ENCODE peak calls at places on chromosomes 13 and 19, in five cellular contexts. One of them, this sample, is unnamed.

GRCh38 chr19:8302734-8303133 is 5.4 kb downstream of the CD320 start:
- DNase-seq in IMR-90: no peak
- DNase-seq in GM23248: no peak
- DNase-seq in fibroblast of lung: no peak
- DNase-seq in SK-N-SH: no peak
- DNase-seq in this sample: no peak

GRCh38 chr13:73428137-73428536 is 369.3 kb downstream of the KLF5 start:
- DNase-seq in IMR-90: peak; percentile 76
- DNase-seq in GM23248: peak; percentile 52
- DNase-seq in fibroblast of lung: peak; percentile 53
- DNase-seq in SK-N-SH: no peak
- DNase-seq in this sample: no peak

GRCh38 chr19:55257461-55258411 is 1.1 kb downstream of the PPP6R1 start:
- DNase-seq in IMR-90: peak; percentile 32
- DNase-seq in GM23248: peak; percentile 61
- DNase-seq in fibroblast of lung: no peak
- DNase-seq in SK-N-SH: peak; percentile 55
- DNase-seq in this sample: peak; percentile 41

GRCh38 chr19:29259867-29260281 is 46.9 kb upstream of the UQCRFS1 start:
- DNase-seq in IMR-90: no peak
- DNase-seq in GM23248: no peak
- DNase-seq in fibroblast of lung: no peak
- DNase-seq in SK-N-SH: no peak
- DNase-seq in this sample: no peak

GRCh38 chr19:14516048-14516534 is 2.1 kb downstream of the DNAJB1 start:
- DNase-seq in IMR-90: no peak
- DNase-seq in GM23248: no peak
- DNase-seq in fibroblast of lung: no peak
- DNase-seq in SK-N-SH: no peak
- DNase-seq in this sample: peak; percentile 64

GRCh38 chr19:33470040-33470330 is 51.6 kb downstream of the PEPD start:
- DNase-seq in IMR-90: no peak
- DNase-seq in GM23248: no peak
- DNase-seq in fibroblast of lung: no peak
- DNase-seq in SK-N-SH: no peak
- DNase-seq in this sample: no peak

GRCh38 chr13:24308068-24308445 is 1.3 kb upstream of the C1QTNF9 start:
- DNase-seq in IMR-90: no peak
- DNase-seq in GM23248: no peak
- DNase-seq in fibroblast of lung: no peak
- DNase-seq in SK-N-SH: no peak
- DNase-seq in this sample: no peak

GRCh38 chr19:3098141-3098514 is 4.0 kb downstream of the GNA11 start:
- DNase-seq in IMR-90: no peak
- DNase-seq in GM23248: no peak
- DNase-seq in fibroblast of lung: no peak
- DNase-seq in SK-N-SH: no peak
- DNase-seq in this sample: peak; percentile 57

GRCh38 chr19:2283835-2284507 is 2.0 kb upstream of the PEAK3 start:
- DNase-seq in IMR-90: no peak
- DNase-seq in GM23248: no peak
- DNase-seq in fibroblast of lung: no peak
- DNase-seq in SK-N-SH: no peak
- DNase-seq in this sample: no peak

GRCh38 chr13:27170521-27171243 is 929 bp downstream of the USP12 start:
- DNase-seq in IMR-90: no peak
- DNase-seq in GM23248: peak; percentile 87
- DNase-seq in fibroblast of lung: no peak
- DNase-seq in SK-N-SH: no peak
- DNase-seq in this sample: peak; percentile 50

GRCh38 chr19:50427997-50428425 is 4.7 kb upstream of the MYBPC2 start:
- DNase-seq in IMR-90: peak; percentile 69
- DNase-seq in GM23248: peak; percentile 73
- DNase-seq in fibroblast of lung: peak; percentile 82
- DNase-seq in SK-N-SH: no peak
- DNase-seq in this sample: peak; percentile 78

GRCh38 chr13:94112731-94113130 is 366.8 kb downstream of the DCT start:
- DNase-seq in IMR-90: no peak
- DNase-seq in GM23248: peak; percentile 10
- DNase-seq in fibroblast of lung: no peak
- DNase-seq in SK-N-SH: no peak
- DNase-seq in this sample: no peak

GRCh38 chr13:113364933-113365371 is 1.0 kb upstream of the GRTP1 start:
- DNase-seq in IMR-90: no peak
- DNase-seq in GM23248: peak; percentile 21
- DNase-seq in fibroblast of lung: no peak
- DNase-seq in SK-N-SH: peak; percentile 57
- DNase-seq in this sample: peak; percentile 27
- H3K9ac ChIP-seq in IMR-90: no peak overlapping the region
- H3K9ac ChIP-seq in GM23248: no peak overlapping the region
- H3K9ac ChIP-seq in fibroblast of lung: no peak overlapping the region
- H3K9ac ChIP-seq in SK-N-SH: peak overlapping the region; percentile 36
- H3K9ac ChIP-seq in this sample: no peak overlapping the region

GRCh38 chr19:13425151-13425550 is 81.1 kb downstream of the CACNA1A start:
- DNase-seq in IMR-90: no peak
- DNase-seq in GM23248: no peak
- DNase-seq in fibroblast of lung: no peak
- DNase-seq in SK-N-SH: no peak
- DNase-seq in this sample: no peak
- H3K9me3 ChIP-seq in IMR-90: peaks cover 8% of the 10 kb centered on the region
- H3K9me3 ChIP-seq in GM23248: no peaks in the 10 kb centered on the region
- H3K9me3 ChIP-seq in fibroblast of lung: no peaks in the 10 kb centered on the region
- H3K9me3 ChIP-seq in SK-N-SH: no peaks in the 10 kb centered on the region
- H3K9me3 ChIP-seq in this sample: no peaks in the 10 kb centered on the region

GRCh38 chr13:46620029-46620428 is 67.1 kb downstream of the LRCH1 start:
- DNase-seq in IMR-90: no peak
- DNase-seq in GM23248: no peak
- DNase-seq in fibroblast of lung: no peak
- DNase-seq in SK-N-SH: no peak
- DNase-seq in this sample: no peak
- H3K4me1 ChIP-seq in IMR-90: peaks cover 24% of the 10 kb centered on the region
- H3K4me1 ChIP-seq in GM23248: peaks cover 21% of the 10 kb centered on the region
- H3K4me1 ChIP-seq in fibroblast of lung: peaks cover 12% of the 10 kb centered on the region
- H3K4me1 ChIP-seq in SK-N-SH: peaks cover 57% of the 10 kb centered on the region
- H3K4me1 ChIP-seq in this sample: peaks cover 10% of the 10 kb centered on the region

GRCh38 chr13:79990048-79990447 is 350.9 kb downstream of the SPRY2 start:
- DNase-seq in IMR-90: peak; percentile 35
- DNase-seq in GM23248: peak; percentile 71
- DNase-seq in fibroblast of lung: no peak
- DNase-seq in SK-N-SH: no peak
- DNase-seq in this sample: no peak

GRCh38 chr13:79987323-79987722 is 353.6 kb downstream of the SPRY2 start:
- DNase-seq in IMR-90: peak; percentile 22
- DNase-seq in GM23248: peak; percentile 74
- DNase-seq in fibroblast of lung: no peak
- DNase-seq in SK-N-SH: no peak
- DNase-seq in this sample: no peak

GRCh38 chr13:79988573-79988972 is 352.4 kb downstream of the SPRY2 start:
- DNase-seq in IMR-90: peak; percentile 83
- DNase-seq in GM23248: peak; percentile 91
- DNase-seq in fibroblast of lung: peak; percentile 59
- DNase-seq in SK-N-SH: no peak
- DNase-seq in this sample: no peak

GRCh38 chr13:79987761-79988160 is 353.2 kb downstream of the SPRY2 start:
- DNase-seq in IMR-90: no peak
- DNase-seq in GM23248: peak; percentile 45
- DNase-seq in fibroblast of lung: no peak
- DNase-seq in SK-N-SH: no peak
- DNase-seq in this sample: no peak

DNA sequence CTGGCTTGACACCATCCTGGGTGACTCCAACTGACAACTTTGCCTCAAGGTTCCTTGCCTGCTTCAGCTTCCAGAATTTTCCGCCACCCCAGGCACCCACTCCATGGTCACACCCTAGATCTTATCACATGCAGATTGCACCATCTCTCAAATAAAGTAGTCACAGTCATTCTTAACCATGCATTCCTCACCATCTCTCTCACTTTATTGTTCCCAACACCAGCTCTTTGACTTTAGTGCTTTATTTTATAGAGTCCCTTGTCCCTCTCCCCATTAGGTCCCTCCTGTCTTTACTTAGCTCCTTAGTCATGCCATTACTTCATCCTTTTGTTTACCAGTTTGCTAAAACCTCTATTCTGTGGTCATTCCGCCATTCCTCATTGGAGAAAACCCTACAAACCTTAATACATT is 351.7 kb downstream of the SPRY2 start:
- DNase-seq in IMR-90: peak; percentile 56
- DNase-seq in GM23248: peak; percentile 78
- DNase-seq in fibroblast of lung: no peak
- DNase-seq in SK-N-SH: no peak
- DNase-seq in this sample: peak; percentile 59
- H3K9ac ChIP-seq in IMR-90: no peak overlapping the region
- H3K9ac ChIP-seq in GM23248: peak overlapping the region; percentile 25
- H3K9ac ChIP-seq in fibroblast of lung: no peak overlapping the region
- H3K9ac ChIP-seq in SK-N-SH: no peak overlapping the region
- H3K9ac ChIP-seq in this sample: no peak overlapping the region

GRCh38 chr19:19167612-19168011 is 2.5 kb downstream of the MEF2B start:
- DNase-seq in IMR-90: no peak
- DNase-seq in GM23248: no peak
- DNase-seq in fibroblast of lung: no peak
- DNase-seq in SK-N-SH: no peak
- DNase-seq in this sample: no peak
- H3K9me3 ChIP-seq in IMR-90: no peaks in the 10 kb centered on the region
- H3K9me3 ChIP-seq in GM23248: no peaks in the 10 kb centered on the region
- H3K9me3 ChIP-seq in fibroblast of lung: no peaks in the 10 kb centered on the region
- H3K9me3 ChIP-seq in SK-N-SH: no peaks in the 10 kb centered on the region
- H3K9me3 ChIP-seq in this sample: no peaks in the 10 kb centered on the region